ENCODE peak calls at places on chromosome 19, in eight cellular contexts. Z is GF-D8; W is kidney epithelial cell; G is stimulated activated CD4-positive, alpha-beta T cell treated with anti-CD3 and anti-CD28 coated beads, Interleukin-15, amount 100 ng/mL, for 24 hours; L is psoas muscle; T is PC-3; M is activated CD4-positive, alpha-beta T cell treated with anti-CD3 and anti-CD28 coated beads, Interleukin-2, amount 50 U/mL, for 1 hour; X is bronchial epithelial cell. N is an unnamed sample.

GRCh38 chr19:16168465-16169081 is 4.8 kb downstream of the CIB3 start:
- DNase-seq in Z (peak; percentile 89), W (no peak), G (no peak), L (no peak), T (peak; percentile 61), M (no peak), X (peak; percentile 36), N (no peak)

GRCh38 chr19:8545743-8546142 is 31.5 kb downstream of the MYO1F start:
- DNase-seq in Z (no peak), W (no peak), G (no peak), L (no peak), T (no peak), M (no peak), X (no peak), N (no peak)

GRCh38 chr19:12052571-12053169 is at the start of gene ZNF878:
- DNase-seq in Z (peak; percentile 86), W (peak; percentile 63), G (peak; percentile 87), L (peak; percentile 85), T (peak; percentile 95), M (peak; percentile 29), X (peak; percentile 63), N (peak; percentile 97)

GRCh38 chr19:2962018-2962670 is 15.2 kb upstream of the TLE6 start:
- DNase-seq in Z (no peak), W (no peak), G (peak; percentile 46), L (no peak), T (peak; percentile 67), M (peak; percentile 32), X (peak; percentile 75), N (no peak)

GRCh38 chr19:53311897-53312296 is 21.7 kb upstream of the ZNF845 start:
- DNase-seq in Z (no peak), W (no peak), G (no peak), L (no peak), T (no peak), M (no peak), X (no peak), N (no peak)

GRCh38 chr19:48642862-48643261 is 3.1 kb downstream of the CA11 start:
- DNase-seq in Z (no peak), W (no peak), G (no peak), L (no peak), T (no peak), M (no peak), X (no peak), N (no peak)

GRCh38 chr19:17347361-17347760 is 10.0 kb downstream of the GTPBP3 start:
- DNase-seq in Z (no peak), W (no peak), G (no peak), L (peak; percentile 47), T (no peak), M (no peak), X (no peak), N (no peak)

GRCh38 chr19:31149306-31149975 is 199.8 kb downstream of the TSHZ3 start:
- DNase-seq in Z (no peak), W (no peak), G (no peak), L (no peak), T (no peak), M (no peak), X (no peak), N (no peak)

GRCh38 chr19:48445256-48445605 is 552 bp upstream of the GRWD1 start:
- DNase-seq in Z (peak; percentile 70), W (peak; percentile 84), G (peak; percentile 19), L (no peak), T (peak; percentile 61), M (no peak), X (peak; percentile 91), N (no peak)

GRCh38 chr19:33241530-33242101 is 16.0 kb upstream of the SLC7A10 start:
- DNase-seq in Z (no peak), W (no peak), G (peak; percentile 50), L (no peak), T (peak; percentile 4), M (peak; percentile 12), X (peak; percentile 29), N (peak; percentile 42)

GRCh38 chr19:14097532-14098151 is 7.1 kb upstream of the SAMD1 start:
- DNase-seq in Z (no peak), W (no peak), G (no peak), L (no peak), T (no peak), M (no peak), X (no peak), N (no peak)

N was measured in pancreas.